ENCODE peak calls at places on chromosome 1, in four cellular contexts. X, C, W and F are unnamed samples.

GRCh38 chr1:179228783-179229213 is 679 bp downstream of the ABL2 start:
- DNase-seq in X (no peak), C (peak; percentile 1), W (peak; percentile 72), F (no peak)

GRCh38 chr1:95984975-95985374 is 736.6 kb upstream of the PTBP2 start:
- DNase-seq in X (no peak), C (no peak), W (no peak), F (no peak)

GRCh38 chr1:99644302-99645004 is 1.5 kb upstream of the PALMD start:
- DNase-seq in X (no peak), C (no peak), W (no peak), F (no peak)

GRCh38 chr1:194873328-194873923 is 1687.0 kb upstream of the B3GALT2 start:
- DNase-seq in X (no peak), C (no peak), W (no peak), F (no peak)

GRCh38 chr1:91170571-91170970 is 148.7 kb upstream of the ZNF644 start:
- DNase-seq in X (no peak), C (no peak), W (no peak), F (no peak)

GRCh38 chr1:64487061-64487460 is 17.1 kb downstream of the CACHD1 start:
- DNase-seq in X (no peak), C (no peak), W (no peak), F (no peak)

GRCh38 chr1:30330644-30331043 is 392.7 kb downstream of the MATN1 start:
- DNase-seq in X (no peak), C (no peak), W (no peak), F (no peak)

GRCh38 chr1:220342853-220343252 is 70.6 kb upstream of the RAB3GAP2 start:
- DNase-seq in X (no peak), C (no peak), W (no peak), F (no peak)

GRCh38 chr1:227758366-227758765 is 23.1 kb downstream of the SNAP47 start:
- DNase-seq in X (no peak), C (no peak), W (peak; percentile 45), F (no peak)

GRCh38 chr1:227757781-227758180 is 22.5 kb downstream of the SNAP47 start:
- DNase-seq in X (no peak), C (no peak), W (no peak), F (no peak)

GRCh38 chr1:227761621-227762230 is 26.5 kb downstream of the SNAP47 start:
- DNase-seq in X (peak; percentile 63), C (no peak), W (no peak), F (no peak)

GRCh38 chr1:227760377-227760776 is 25.1 kb downstream of the SNAP47 start:
- DNase-seq in X (peak; percentile 61), C (no peak), W (no peak), F (no peak)

DNA sequence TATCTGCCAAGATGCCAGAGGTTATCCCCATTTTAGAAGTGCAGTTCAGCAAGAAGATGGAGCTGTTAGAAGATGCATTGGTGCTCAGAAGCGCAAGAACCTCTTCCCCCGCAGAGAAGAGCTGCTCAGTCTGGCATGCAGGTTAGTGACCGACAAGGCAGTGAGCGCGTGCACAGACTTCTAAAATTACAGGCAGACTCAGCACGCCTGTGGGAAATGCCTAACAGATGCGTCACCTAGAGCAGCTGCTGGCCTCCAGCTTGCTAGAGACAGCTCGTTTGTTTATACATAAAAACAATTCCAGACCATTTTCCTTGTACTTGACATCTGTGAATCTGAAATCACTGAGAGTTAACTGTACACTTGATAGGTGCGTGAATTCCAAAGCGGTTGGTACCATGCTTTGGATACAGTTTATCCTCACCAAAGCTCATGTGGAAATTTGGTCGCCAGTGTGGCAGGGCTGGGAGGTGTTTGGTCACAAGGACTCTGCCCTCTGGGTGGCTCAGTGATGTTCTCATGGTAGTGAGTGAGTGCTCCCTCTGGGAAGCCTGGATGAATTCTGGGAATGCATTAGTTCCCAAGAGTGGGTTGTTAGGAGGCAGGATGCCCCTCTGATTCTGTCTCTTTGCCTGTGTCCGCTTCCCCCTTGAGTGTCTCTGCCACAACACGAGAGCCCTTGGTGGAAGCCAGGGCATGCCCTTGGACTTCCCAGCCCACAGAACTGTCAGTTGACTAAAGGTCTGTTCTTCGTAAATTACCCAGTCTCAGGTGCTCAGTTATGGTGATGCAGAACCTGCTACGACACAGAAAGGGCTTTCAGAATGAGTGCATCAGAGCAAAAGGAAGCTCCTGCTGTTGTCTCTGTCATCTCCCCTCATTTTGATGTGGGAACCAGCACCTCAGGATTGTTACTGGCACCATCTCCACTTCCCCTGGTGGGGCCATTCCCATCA is 24.4 kb downstream of the SNAP47 start:
- DNase-seq in X (peak; percentile 45), C (no peak), W (no peak), F (no peak)
- H3K4me3 ChIP-seq in X (no peak overlapping the region), C (no peak overlapping the region), W (no peak overlapping the region), F (no peak overlapping the region)

GRCh38 chr1:42937836-42938595 is 20.7 kb downstream of the SLC2A1 start:
- DNase-seq in X (peak; percentile 76), C (no peak), W (no peak), F (no peak)
- H3K27ac ChIP-seq in X (peak overlapping the region; percentile 95), C (peak overlapping the region; percentile 58), W (peak overlapping the region; percentile 43), F (peak overlapping the region; percentile 91)

GRCh38 chr1:155966750-155967149 is 11.6 kb downstream of the ARHGEF2 start:
- DNase-seq in X (no peak), C (no peak), W (no peak), F (no peak)

GRCh38 chr1:155967410-155968400 is 10.6 kb downstream of the ARHGEF2 start:
- DNase-seq in X (peak; percentile 79), C (no peak), W (no peak), F (no peak)

GRCh38 chr1:155970531-155971167 is 7.7 kb downstream of the ARHGEF2 start:
- DNase-seq in X (peak; percentile 94), C (no peak), W (no peak), F (peak; percentile 67)

GRCh38 chr1:155968670-155969069 is 9.7 kb downstream of the ARHGEF2 start:
- DNase-seq in X (no peak), C (no peak), W (peak; percentile 35), F (no peak)

DNA sequence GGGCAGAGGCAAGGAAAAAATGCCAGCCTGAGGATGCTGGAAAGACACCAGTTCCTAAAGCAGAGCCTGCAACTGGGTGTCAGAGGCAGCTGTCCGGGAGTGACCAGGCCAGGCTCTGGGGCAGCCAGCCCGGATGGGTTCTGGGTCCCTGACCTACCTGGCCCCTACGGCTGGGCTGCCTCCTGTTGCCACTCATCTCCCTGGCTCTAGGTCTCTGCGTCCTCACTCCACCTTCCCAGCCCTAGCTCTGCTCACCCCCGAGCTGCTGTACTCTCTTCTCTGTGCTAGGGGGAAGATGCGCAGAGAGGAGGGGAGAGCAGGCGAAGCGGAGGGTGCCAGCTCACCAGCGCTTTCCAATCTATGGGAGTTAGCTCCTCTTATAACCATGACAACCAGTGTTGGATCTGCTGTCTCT is 9.0 kb downstream of the ARHGEF2 start:
- DNase-seq in X (no peak), C (no peak), W (no peak), F (no peak)
- H3K4me1 ChIP-seq in X (peaks cover 81% of the 10 kb centered on the region), C (peaks cover 75% of the 10 kb centered on the region), W (peaks cover 40% of the 10 kb centered on the region), F (peaks cover 51% of the 10 kb centered on the region)

GRCh38 chr1:112675728-112676381 is 1.4 kb downstream of the MOV10 start:
- DNase-seq in X (no peak), C (no peak), W (no peak), F (no peak)
- H3K4me3 ChIP-seq in X (peak overlapping the region; percentile 95), C (peak overlapping the region; percentile 84), W (peak overlapping the region; percentile 65), F (peak overlapping the region; percentile 82)

DNA sequence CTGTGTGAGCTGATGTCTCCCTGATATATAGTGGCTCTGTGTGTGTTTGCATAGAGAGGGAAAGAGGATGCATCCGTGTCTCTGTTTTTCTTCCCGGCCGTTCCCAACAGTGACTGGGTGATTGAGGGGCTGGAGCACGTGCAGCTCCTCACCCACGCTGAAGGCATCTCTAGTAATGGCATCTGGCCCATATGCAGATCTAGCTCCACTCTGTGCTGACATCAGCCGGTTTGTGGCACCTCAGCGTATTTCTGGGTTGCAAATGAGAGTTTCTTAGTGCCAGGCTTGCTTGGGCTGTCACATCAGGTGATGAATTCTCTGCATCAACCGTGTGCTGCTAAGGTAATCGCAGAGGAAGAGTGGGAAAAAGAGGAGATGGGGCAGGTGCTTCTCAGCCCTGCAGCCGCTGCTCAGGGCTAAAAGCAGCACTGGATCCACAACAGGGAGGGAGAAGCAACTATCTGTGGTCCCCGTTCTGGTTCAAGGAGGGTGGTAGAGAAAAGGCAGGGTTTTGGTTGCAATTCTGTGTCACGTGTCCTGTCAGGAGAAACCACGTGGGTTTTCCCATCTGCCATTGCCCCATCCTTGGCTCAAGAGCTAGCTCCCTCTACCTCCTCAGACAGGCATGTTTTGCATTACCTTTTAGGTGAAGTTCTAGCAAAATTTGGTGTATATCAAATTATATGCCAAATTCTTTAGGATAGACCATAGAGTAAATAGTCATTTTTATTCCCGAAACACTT is 282.9 kb downstream of the PBX1 start:
- DNase-seq in X (no peak), C (no peak), W (no peak), F (no peak)
- H3K27ac ChIP-seq in X (no peak overlapping the region), C (no peak overlapping the region), W (no peak overlapping the region), F (no peak overlapping the region)

DNA sequence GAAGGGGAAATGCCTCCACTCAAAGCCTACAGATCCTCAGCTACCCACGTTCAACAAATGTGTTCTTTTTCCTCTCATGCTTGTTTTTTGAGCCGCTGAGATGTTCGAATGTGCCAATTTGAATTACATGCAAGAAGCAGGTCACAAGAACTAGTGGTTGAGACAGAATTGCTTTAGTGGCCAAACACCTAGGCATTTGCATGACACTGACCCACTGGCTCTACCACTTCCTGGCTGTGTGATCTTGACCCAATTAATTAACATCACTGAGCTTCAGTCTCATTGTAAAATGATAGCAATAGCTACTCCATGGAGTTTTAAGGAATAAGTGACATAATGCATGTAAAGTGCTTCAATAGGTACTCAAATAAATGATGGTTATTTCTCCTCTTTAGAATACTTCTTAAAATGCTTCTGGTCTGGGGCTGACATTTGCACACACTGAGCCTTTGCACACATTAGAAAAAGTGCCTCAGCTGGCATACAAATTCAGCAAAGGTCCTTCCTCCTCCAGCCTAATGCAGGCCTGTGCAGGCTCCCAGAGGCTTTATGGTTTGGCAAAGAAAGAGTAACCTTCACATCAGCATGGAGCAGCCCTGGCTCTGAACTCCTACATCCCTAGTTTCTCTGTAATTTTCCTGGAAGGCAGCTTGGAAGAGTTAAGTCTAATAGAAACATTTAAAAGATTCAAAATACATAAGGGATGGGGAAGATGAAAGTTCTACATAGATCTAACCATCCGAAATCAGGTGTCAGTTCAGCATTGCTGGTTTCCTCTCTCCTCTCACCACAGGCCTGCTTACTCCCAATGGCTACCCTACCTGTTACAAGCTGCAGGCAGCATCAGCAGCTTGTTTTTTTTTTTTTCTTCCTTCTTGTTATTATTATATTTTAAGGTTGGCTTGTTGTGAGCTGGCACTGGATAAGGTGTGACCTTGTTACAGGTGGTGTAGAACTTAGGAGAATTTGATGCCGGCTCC is 107.4 kb downstream of the TBX19 start:
- DNase-seq in X (no peak), C (no peak), W (no peak), F (no peak)
- H3K4me1 ChIP-seq in X (no peaks in the 10 kb centered on the region), C (peaks cover 6% of the 10 kb centered on the region), W (peaks cover 5% of the 10 kb centered on the region), F (no peaks in the 10 kb centered on the region)

GRCh38 chr1:107992341-107992740 is 27.4 kb upstream of the VAV3 start:
- DNase-seq in X (no peak), C (no peak), W (peak; percentile 12), F (no peak)
- H3K4me3 ChIP-seq in X (no peak overlapping the region), C (no peak overlapping the region), W (no peak overlapping the region), F (no peak overlapping the region)